ENCODE peak calls at places on chromosomes 7 and 10, in four cellular contexts. X is brain microvascular endothelial cell, F is RWPE1, B is cardiac fibroblast. H is an unnamed sample.

GRCh38 chr7:64630496-64630895 is 35.4 kb upstream of the ZNF107 start:
- DNase-seq in X (peak), F (peak), B (peak), H (no peak)

GRCh38 chr7:103660455-103661371 is 214.7 kb upstream of the SLC26A5 start:
- DNase-seq in X (peak), F (peak), B (peak), H (peak)

GRCh38 chr7:1176891-1177373 is 16.9 kb upstream of the ZFAND2A start:
- DNase-seq in X (peak), F (peak), B (peak), H (peak)

GRCh38 chr7:29502133-29502532 is 61.5 kb upstream of the PRR15 start:
- DNase-seq in X (no peak), F (no peak), B (no peak), H (no peak)

GRCh38 chr10:87960230-87960629 is 96.8 kb downstream of the PTEN start:
- DNase-seq in X (peak), F (peak), B (peak), H (peak)

GRCh38 chr7:16667355-16667754 is 21.4 kb downstream of the BZW2 start:
- DNase-seq in X (no peak), F (no peak), B (no peak), H (peak)

GRCh38 chr10:13189946-13190345 is 28.6 kb downstream of the MCM10 start:
- DNase-seq in X (no peak), F (no peak), B (no peak), H (no peak)

GRCh38 chr10:16242446-16242845 is 194.4 kb upstream of the PTER start:
- DNase-seq in X (no peak), F (no peak), B (no peak), H (no peak)

GRCh38 chr10:22370320-22370719 is 25.0 kb downstream of the SPAG6 start:
- DNase-seq in X (no peak), F (no peak), B (no peak), H (no peak)

GRCh38 chr10:78870458-78870857 is 198.3 kb upstream of the ZMIZ1 start:
- DNase-seq in X (no peak), F (no peak), B (no peak), H (no peak)

GRCh38 chr7:50379082-50379481 is 71.1 kb downstream of the FIGNL1 start:
- DNase-seq in X (no peak), F (peak), B (no peak), H (peak)

GRCh38 chr10:14904316-14904732 is 25.7 kb downstream of the SUV39H2 start:
- DNase-seq in X (peak), F (peak), B (peak), H (peak)

GRCh38 chr7:5827755-5828154 is 46.3 kb upstream of the RNF216 start:
- DNase-seq in X (no peak), F (no peak), B (peak), H (peak)

GRCh38 chr10:60148266-60148840 is 241.3 kb downstream of the ANK3 start:
- DNase-seq in X (peak), F (peak), B (peak), H (peak)

GRCh38 chr7:3300221-3300650 is 816 bp upstream of the SDK1 start:
- DNase-seq in X (peak), F (no peak), B (no peak), H (no peak)

GRCh38 chr7:95470452-95470851 is 15.3 kb upstream of the ASB4 start:
- DNase-seq in X (peak), F (peak), B (peak), H (peak)

GRCh38 chr7:100171087-100171681 is 2.8 kb upstream of the GAL3ST4 start:
- DNase-seq in X (no peak), F (no peak), B (no peak), H (no peak)

GRCh38 chr7:42689626-42690025 is 222.2 kb downstream of the C7orf25 start:
- DNase-seq in X (no peak), F (no peak), B (peak), H (peak)

GRCh38 chr7:76513817-76514799 is 3.8 kb downstream of the UPK3B start:
- DNase-seq in X (no peak), F (no peak), B (no peak), H (no peak)

GRCh38 chr7:37320140-37320839 is 128.4 kb downstream of the ELMO1 start:
- DNase-seq in X (no peak), F (no peak), B (no peak), H (no peak)

GRCh38 chr7:116968626-116969025 is 15.3 kb downstream of the ST7 start:
- DNase-seq in X (no peak), F (no peak), B (no peak), H (no peak)

GRCh38 chr7:113918946-113919345 is at the start of gene PPP1R3A:
- DNase-seq in X (peak), F (no peak), B (no peak), H (no peak)

GRCh38 chr10:88110355-88110754 is 246.9 kb downstream of the PTEN start:
- DNase-seq in X (peak), F (peak), B (peak), H (peak)

GRCh38 chr10:7734821-7735220 is 31.7 kb downstream of the ITIH2 start:
- DNase-seq in X (no peak), F (no peak), B (no peak), H (no peak)

GRCh38 chr7:99918959-99919813 is at the start of gene TRIM4:
- DNase-seq in X (peak), F (peak), B (peak), H (peak)

GRCh38 chr7:3007696-3008095 is 36.0 kb downstream of the CARD11 start:
- DNase-seq in X (no peak), F (no peak), B (no peak), H (no peak)

GRCh38 chr10:25875555-25876165 is 58.4 kb upstream of the MYO3A start:
- DNase-seq in X (peak), F (peak), B (peak), H (peak)

GRCh38 chr10:14409247-14409646 is 78.5 kb upstream of the FRMD4A start:
- DNase-seq in X (no peak), F (no peak), B (no peak), H (no peak)

GRCh38 chr10:93334901-93335312 is 147.2 kb downstream of the MYOF start:
- DNase-seq in X (no peak), F (peak), B (peak), H (peak)

GRCh38 chr7:116771640-116772039 is 90.7 kb upstream of the CAPZA2 start:
- DNase-seq in X (no peak), F (no peak), B (no peak), H (no peak)

GRCh38 chr7:1520574-1521234 is 9.8 kb upstream of the MAFK start:
- DNase-seq in X (peak), F (no peak), B (peak), H (peak)

GRCh38 chr7:151167197-151167911 is at the start of gene GBX1:
- DNase-seq in X (no peak), F (no peak), B (no peak), H (no peak)

GRCh38 chr7:151172273-151173141 is 5.0 kb upstream of the GBX1 start:
- DNase-seq in X (peak), F (peak), B (peak), H (peak)

GRCh38 chr7:151168787-151169162 is 1.3 kb upstream of the GBX1 start:
- DNase-seq in X (no peak), F (no peak), B (no peak), H (no peak)

GRCh38 chr7:151166629-151167196 is 781 bp downstream of the GBX1 start:
- DNase-seq in X (no peak), F (no peak), B (no peak), H (no peak)

DNA sequence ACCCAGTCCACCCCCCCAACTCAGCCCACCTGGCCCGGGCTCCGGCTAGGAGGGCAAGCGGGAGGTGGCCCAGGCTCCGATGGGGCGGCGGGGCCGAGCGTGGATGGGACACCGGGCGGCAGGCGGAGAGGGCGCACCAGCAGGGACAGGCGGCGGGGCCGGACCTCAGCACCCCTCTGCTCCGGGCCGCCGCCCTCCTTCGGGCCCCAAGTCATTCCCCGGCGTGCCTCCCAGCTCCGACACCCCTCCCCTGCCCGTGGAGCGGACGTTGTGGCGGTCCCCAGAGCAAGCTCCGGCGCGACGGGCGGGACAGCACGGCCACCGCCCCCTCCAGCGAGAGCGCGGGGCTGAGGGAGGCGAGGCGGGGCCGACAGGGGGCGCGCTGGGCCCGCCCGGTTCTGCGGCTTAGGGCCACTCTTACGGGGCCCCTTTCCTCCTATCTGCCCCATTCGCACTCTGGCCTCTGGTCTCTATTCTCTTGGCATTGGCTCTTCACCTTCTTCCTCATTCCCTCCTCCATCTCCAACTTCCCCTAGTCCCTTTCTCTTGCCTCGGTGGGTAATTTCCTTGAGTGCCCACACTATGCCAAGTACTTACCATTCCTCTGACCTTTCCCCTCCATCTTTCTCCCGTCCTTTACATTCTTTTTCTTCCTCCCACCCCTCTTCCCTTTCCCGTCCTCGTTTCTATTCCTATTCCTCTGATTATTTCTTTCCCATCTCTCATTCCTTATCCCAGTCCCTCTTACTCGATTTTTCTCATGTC is 710 bp upstream of the GBX1 start:
- DNase-seq in X (no peak), F (no peak), B (peak), H (peak)
- TF ChIP-seq CTCF in X (peak), F (peak), B (peak), H (peak)

GRCh38 chr10:90560331-90560730 is 297.5 kb downstream of the HTR7 start:
- DNase-seq in X (no peak), F (no peak), B (no peak), H (no peak)

GRCh38 chr10:90557385-90557784 is 300.5 kb downstream of the HTR7 start:
- DNase-seq in X (no peak), F (no peak), B (no peak), H (no peak)

DNA sequence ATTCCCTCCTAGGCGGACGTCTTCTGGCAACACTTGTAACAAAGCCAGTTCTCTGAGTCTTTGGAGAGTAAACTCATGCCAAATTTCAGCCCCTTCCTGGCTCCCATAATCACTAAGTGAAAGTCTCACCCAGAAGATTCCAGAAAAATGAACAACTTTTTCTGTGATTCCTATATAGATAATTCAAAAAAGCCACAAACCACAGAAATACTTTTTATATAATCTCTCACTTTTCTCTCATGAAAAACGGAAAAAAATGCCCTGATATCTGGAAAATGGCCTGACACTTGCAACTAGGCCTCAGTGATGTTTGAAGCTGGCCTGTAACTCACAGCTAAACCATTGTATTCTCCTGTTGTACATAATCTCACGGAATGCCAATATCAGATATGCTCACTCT is 296.2 kb downstream of the HTR7 start:
- DNase-seq in X (no peak), F (no peak), B (no peak), H (no peak)
- TF ChIP-seq CTCF in X (no peak), F (no peak), B (no peak), H (no peak)

GRCh38 chr10:97067716-97068391 is 117.9 kb downstream of the SLIT1 start:
- DNase-seq in X (no peak), F (no peak), B (no peak), H (no peak)
- TF ChIP-seq CTCF in X (peak), F (no peak), B (no peak), H (no peak)

GRCh38 chr10:43138757-43139241 is 554 bp downstream of the CSGALNACT2 start:
- DNase-seq in X (peak), F (peak), B (peak), H (peak)

GRCh38 chr10:43137701-43137970 is 609 bp upstream of the CSGALNACT2 start:
- DNase-seq in X (peak), F (no peak), B (peak), H (peak)

GRCh38 chr10:43136995-43137700 is 1.1 kb upstream of the CSGALNACT2 start:
- DNase-seq in X (no peak), F (no peak), B (peak), H (no peak)

GRCh38 chr10:43136432-43136831 is 1.8 kb upstream of the CSGALNACT2 start:
- DNase-seq in X (no peak), F (no peak), B (no peak), H (no peak)

GRCh38 chr10:43137971-43138756 is at the start of gene CSGALNACT2:
- DNase-seq in X (peak), F (peak), B (peak), H (peak)
- TF ChIP-seq CTCF in X (no peak), F (no peak), B (no peak), H (no peak)

GRCh38 chr7:158407581-158408331 is 179.9 kb downstream of the PTPRN2 start:
- DNase-seq in X (peak), F (peak), B (peak), H (peak)
- TF ChIP-seq CTCF in X (no peak), F (peak), B (no peak), H (peak)

GRCh38 chr10:97101166-97101940 is 84.4 kb downstream of the SLIT1 start:
- DNase-seq in X (no peak), F (no peak), B (no peak), H (no peak)
- TF ChIP-seq CTCF in X (peak), F (no peak), B (no peak), H (no peak)

GRCh38 chr7:88358534-88358838 is 51.8 kb upstream of the STEAP4 start:
- DNase-seq in X (no peak), F (no peak), B (no peak), H (no peak)
- TF ChIP-seq CTCF in X (no peak), F (peak), B (no peak), H (no peak)

H was measured in epithelial cell of esophagus.